ENCODE peak calls at places on chromosomes 4 and X, in ten cellular contexts. F is fibroblast of lung; H is transverse colon; P is heart left ventricle; I is Peyer's patch; Z is CD4-positive, CD25-positive, alpha-beta regulatory T cell; Q is SJSA1; S is heart right ventricle; C is testis; D is effector memory CD4-positive, alpha-beta T cell. K is an unnamed sample. For H3K27me3 and H3K4me1, the result is how much of the 10 kb centered on the place peaks cover.

GRCh38 chr4:80255374-80256095 is 10.9 kb upstream of the FGF5 start:
- DNase-seq in F (peak), H (no peak), P (no peak), I (no peak), Z (no peak), Q (no peak), S (no peak), C (no peak), D (no peak), K (no peak)

GRCh38 chr4:113293673-113294072 is 244.2 kb downstream of the ANK2 start:
- DNase-seq in F (peak), H (no peak), P (no peak), I (no peak), Z (no peak), Q (no peak), S (no peak), C (no peak), D (no peak), K (no peak)

GRCh38 chr4:3688018-3688998 is 77.9 kb upstream of the ADRA2C start:
- DNase-seq in F (peak), H (no peak), P (no peak), I (no peak), Z (no peak), Q (no peak), S (no peak), C (no peak), D (no peak), K (no peak)

GRCh38 chr4:24689212-24689611 is 104.9 kb upstream of the DHX15 start:
- DNase-seq in F (peak), H (no peak), P (no peak), I (no peak), Z (no peak), Q (no peak), S (no peak), C (no peak), D (no peak), K (no peak)

GRCh38 chr4:128525939-128526630 is 238.5 kb upstream of the PGRMC2 start:
- DNase-seq in F (peak), H (no peak), P (no peak), I (no peak), Z (no peak), Q (no peak), S (no peak), C (no peak), D (no peak), K (no peak)

GRCh38 chrX:110442631-110443030 is 84.0 kb downstream of the RTL9 start:
- DNase-seq in F (peak), H (no peak), P (no peak), I (no peak), Z (no peak), Q (no peak), S (no peak), C (peak), D (no peak), K (no peak)

GRCh38 chr4:102564399-102564921 is 63.3 kb downstream of the NFKB1 start:
- DNase-seq in F (peak), H (no peak), P (no peak), I (no peak), Z (no peak), Q (no peak), S (no peak), C (no peak), D (no peak), K (no peak)

GRCh38 chr4:186878203-186878800 is 154.6 kb upstream of the FAT1 start:
- DNase-seq in F (no peak), H (no peak), P (no peak), I (no peak), Z (no peak), Q (no peak), S (no peak), C (no peak), D (no peak), K (no peak)

GRCh38 chr4:95129708-95130343 is 372.1 kb downstream of the BMPR1B start:
- DNase-seq in F (peak), H (no peak), P (peak), I (no peak), Z (no peak), Q (peak), S (no peak), C (no peak), D (no peak), K (no peak)

GRCh38 chr4:76943129-76943620 is 6.4 kb upstream of the SEPTIN11 start:
- DNase-seq in F (peak), H (no peak), P (no peak), I (no peak), Z (no peak), Q (no peak), S (no peak), C (no peak), D (no peak), K (no peak)

GRCh38 chrX:25976683-25977310 is 161.3 kb upstream of the MAGEB18 start:
- DNase-seq in F (no peak), H (no peak), P (no peak), I (no peak), Z (no peak), Q (no peak), S (no peak), C (no peak), D (no peak), K (no peak)
- H3K27me3 ChIP-seq in F (under half), H (under half), P (under half), I (under half), Z (under half), Q (under half), S (under half), C (under half), D (under half), K (under half)

GRCh38 chrX:40085086-40085551 is 12.6 kb downstream of the BCOR start:
- DNase-seq in F (peak), H (no peak), P (no peak), I (no peak), Z (no peak), Q (no peak), S (peak), C (no peak), D (no peak), K (no peak)

GRCh38 chrX:40086569-40087335 is 11.0 kb downstream of the BCOR start:
- DNase-seq in F (peak), H (no peak), P (no peak), I (no peak), Z (no peak), Q (no peak), S (no peak), C (peak), D (no peak), K (no peak)

GRCh38 chrX:40084471-40084870 is 13.3 kb downstream of the BCOR start:
- DNase-seq in F (no peak), H (no peak), P (no peak), I (no peak), Z (no peak), Q (no peak), S (no peak), C (no peak), D (no peak), K (no peak)

GRCh38 chrX:40083979-40084359 is 13.8 kb downstream of the BCOR start:
- DNase-seq in F (no peak), H (no peak), P (no peak), I (no peak), Z (no peak), Q (no peak), S (no peak), C (no peak), D (no peak), K (no peak)

DNA sequence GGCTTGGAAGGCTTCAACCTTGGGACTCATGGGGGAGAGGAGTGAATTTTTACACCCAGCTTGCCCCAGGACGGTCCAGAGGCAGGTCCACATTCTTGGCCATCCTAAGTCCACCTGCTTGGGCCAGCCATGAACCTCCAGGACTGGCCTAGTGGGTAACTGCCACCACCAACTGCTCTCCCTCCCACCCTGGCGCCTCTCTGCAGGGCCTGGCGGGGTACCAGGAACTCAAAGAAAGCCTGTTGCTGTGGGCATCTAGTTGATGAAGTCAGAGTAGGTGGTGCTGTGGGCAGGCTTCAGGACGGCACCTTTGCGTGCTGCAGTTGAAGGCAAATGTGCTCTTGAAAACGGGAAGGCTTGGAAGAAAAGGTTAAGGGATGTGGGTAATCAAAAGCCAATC is 12.0 kb downstream of the BCOR start:
- DNase-seq in F (no peak), H (no peak), P (no peak), I (no peak), Z (no peak), Q (no peak), S (no peak), C (no peak), D (no peak), K (no peak)
- H3K4me1 ChIP-seq in F (under half), H (half or more), P (half or more), I (under half), Z (half or more), Q (half or more), S (half or more), C (under half), D (under half), K (half or more)

DNA sequence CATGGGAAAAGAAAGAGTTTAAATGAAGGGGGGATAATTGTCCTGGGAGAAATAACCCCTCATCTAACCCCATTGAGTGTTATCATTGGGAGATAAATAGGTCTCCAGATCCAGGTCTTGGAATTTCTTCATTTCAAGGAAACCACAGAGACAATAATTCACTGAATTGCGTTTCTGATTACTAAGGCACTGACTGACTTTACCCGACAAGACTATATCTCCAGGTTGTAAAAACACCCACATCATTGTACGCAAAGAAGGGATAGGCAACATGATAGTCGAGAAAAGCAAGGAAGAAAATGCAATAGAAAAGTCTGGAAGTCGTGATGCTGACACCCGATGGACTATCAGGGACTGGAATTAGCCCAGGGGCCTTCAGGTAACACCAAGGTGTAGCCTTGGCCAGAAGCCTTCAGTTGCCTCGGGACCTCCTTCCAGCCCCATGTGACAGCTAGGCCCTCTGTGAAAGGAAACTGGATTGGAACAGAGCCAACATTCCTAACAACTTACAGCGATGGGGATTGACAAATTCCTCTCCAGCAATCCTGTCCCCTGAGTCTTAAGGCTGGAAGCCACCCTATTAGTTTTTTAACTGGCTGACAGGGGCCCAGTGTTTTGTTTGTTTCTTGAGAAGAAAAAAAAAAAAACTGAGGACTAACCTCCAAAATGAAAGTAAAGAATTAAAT is 46.6 kb upstream of the RAB9B start:
- DNase-seq in F (peak), H (no peak), P (peak), I (no peak), Z (no peak), Q (peak), S (no peak), C (no peak), D (no peak), K (no peak)
- H3K4me3 ChIP-seq in F (no peak), H (no peak), P (no peak), I (no peak), Z (no peak), Q (no peak), S (no peak), C (no peak), D (no peak), K (no peak)

DNA sequence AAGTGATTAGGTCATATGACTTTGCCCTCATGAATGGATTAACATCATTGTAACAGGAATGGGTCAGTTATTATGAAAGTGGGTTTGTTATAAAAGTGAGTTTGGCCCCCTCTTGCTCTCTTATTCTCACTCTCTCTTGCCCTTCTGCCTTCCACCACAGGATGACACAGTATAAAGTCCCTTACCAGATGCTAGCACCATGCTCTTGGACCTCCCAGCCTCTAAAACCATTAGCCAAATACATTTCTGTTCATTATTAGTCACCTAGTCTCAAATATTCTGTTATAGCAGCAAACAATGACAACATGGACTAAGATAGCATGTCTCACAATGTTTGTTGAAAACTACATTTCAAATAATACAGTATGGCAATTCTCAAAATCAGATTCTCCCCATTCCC is 59.7 kb downstream of the RWDD4 start:
- DNase-seq in F (no peak), H (no peak), P (no peak), I (no peak), Z (no peak), Q (no peak), S (no peak), C (no peak), D (no peak), K (no peak)
- H3K27me3 ChIP-seq in F (under half), H (under half), P (under half), I (under half), Z (under half), Q (under half), S (under half), C (under half), D (under half), K (under half)

GRCh38 chr4:27003602-27004238 is 143.1 kb downstream of the STIM2 start:
- DNase-seq in F (peak), H (no peak), P (no peak), I (no peak), Z (no peak), Q (peak), S (no peak), C (no peak), D (no peak), K (no peak)
- H3K4me1 ChIP-seq in F (under half), H (under half), P (under half), I (under half), Z (under half), Q (under half), S (under half), C (under half), D (under half), K (under half)

GRCh38 chr4:98261291-98262271 is at the start of gene RAP1GDS1:
- DNase-seq in F (peak), H (peak), P (peak), I (peak), Z (peak), Q (peak), S (peak), C (peak), D (peak), K (peak)

GRCh38 chr4:98262431-98262830 is 1.2 kb downstream of the RAP1GDS1 start:
- DNase-seq in F (peak), H (no peak), P (no peak), I (no peak), Z (no peak), Q (no peak), S (no peak), C (no peak), D (no peak), K (no peak)

GRCh38 chr4:98267498-98267897 is 6.3 kb downstream of the RAP1GDS1 start:
- DNase-seq in F (no peak), H (no peak), P (no peak), I (no peak), Z (no peak), Q (no peak), S (no peak), C (no peak), D (no peak), K (no peak)
- H3K4me3 ChIP-seq in F (no peak), H (no peak), P (no peak), I (no peak), Z (peak), Q (no peak), S (no peak), C (no peak), D (no peak), K (no peak)

K was measured in left ventricle myocardium inferior.